ENCODE peak calls at places on chromosomes 11 and 22, in five cellular contexts. B is A549, O is WTC11, U is endothelial cell of umbilical vein, P is H1. L is an unnamed sample.

GRCh38 chr11:68099474-68100405 is 21.4 kb downstream of the CHKA start:
- DNase-seq in B (no peak), O (no peak), U (peak; percentile 92), P (no peak), L (peak; percentile 99)

GRCh38 chr11:15157181-15157580 is 42.5 kb downstream of the INSC start:
- DNase-seq in B (no peak), O (no peak), U (no peak), P (no peak), L (no peak)

GRCh38 chr22:19880786-19881569 is 26.3 kb upstream of the GNB1L start:
- DNase-seq in B (peak; percentile 94), O (peak; percentile 91), U (peak; percentile 96), P (peak; percentile 92), L (peak; percentile 96)

GRCh38 chr11:8249482-8249881 is 14.2 kb downstream of the LMO1 start:
- DNase-seq in B (no peak), O (peak; percentile 2), U (no peak), P (no peak), L (no peak)

GRCh38 chr11:125221499-125221898 is 56.9 kb downstream of the PKNOX2 start:
- DNase-seq in B (no peak), O (no peak), U (no peak), P (no peak), L (no peak)

GRCh38 chr11:119599864-119600593 is 129.0 kb downstream of the NECTIN1 start:
- DNase-seq in B (no peak), O (no peak), U (no peak), P (no peak), L (no peak)

GRCh38 chr22:23651676-23652075 is 19.6 kb upstream of the DRICH1 start:
- DNase-seq in B (no peak), O (no peak), U (no peak), P (no peak), L (no peak)

GRCh38 chr22:29748248-29748893 is 18.4 kb downstream of the ZMAT5 start:
- DNase-seq in B (no peak), O (no peak), U (no peak), P (no peak), L (no peak)

GRCh38 chr11:68480193-68480592 is 19.6 kb downstream of the PPP6R3 start:
- DNase-seq in B (no peak), O (no peak), U (no peak), P (no peak), L (no peak)

GRCh38 chr11:17386331-17387084 is 2.0 kb downstream of the KCNJ11 start:
- DNase-seq in B (peak; percentile 69), O (peak; percentile 67), U (peak; percentile 31), P (peak; percentile 31), L (peak; percentile 43)

GRCh38 chr22:20781272-20781990 is 7.5 kb downstream of the SERPIND1 start:
- DNase-seq in B (no peak), O (no peak), U (no peak), P (no peak), L (no peak)

GRCh38 chr22:41654322-41654721 is 33.2 kb downstream of the XRCC6 start:
- DNase-seq in B (no peak), O (no peak), U (no peak), P (no peak), L (peak; percentile 67)

GRCh38 chr11:74366576-74366975 is 31.7 kb downstream of the PGM2L1 start:
- DNase-seq in B (no peak), O (no peak), U (peak; percentile 56), P (no peak), L (no peak)

GRCh38 chr22:36180038-36180880 is 19.7 kb upstream of the APOL3 start:
- DNase-seq in B (peak; percentile 52), O (peak; percentile 91), U (peak; percentile 71), P (peak; percentile 50), L (peak; percentile 56)

GRCh38 chr11:25667871-25668270 is 664.1 kb upstream of the ANO3 start:
- DNase-seq in B (no peak), O (no peak), U (no peak), P (no peak), L (no peak)

GRCh38 chr11:113178671-113179070 is 135.7 kb upstream of the TTC12 start:
- DNase-seq in B (no peak), O (no peak), U (no peak), P (no peak), L (no peak)

DNA sequence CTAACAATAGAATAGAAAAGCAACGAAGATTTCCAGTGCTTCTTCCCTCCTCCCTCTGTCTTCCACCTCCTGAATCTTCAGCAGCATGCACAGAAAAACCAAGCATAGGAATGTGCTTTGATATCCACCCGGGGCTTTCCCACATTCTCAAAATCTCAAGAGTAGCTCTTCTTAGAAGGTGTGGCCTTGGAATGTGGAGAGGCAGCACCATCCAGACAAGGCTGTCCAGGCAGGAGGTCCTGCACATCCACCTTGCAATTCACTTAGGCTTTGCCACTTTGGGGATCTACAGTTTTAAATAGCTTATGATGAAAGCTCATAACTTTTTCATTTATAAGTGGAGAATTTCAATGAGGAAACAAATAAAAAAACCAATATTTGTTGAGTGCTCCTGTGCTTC is 72.9 kb downstream of the KIRREL3 start:
- DNase-seq in B (no peak), O (no peak), U (no peak), P (no peak), L (no peak)
- TF ChIP-seq JUN in B (no peak), O (no peak), U (no peak), P (no peak), L (no peak)

DNA sequence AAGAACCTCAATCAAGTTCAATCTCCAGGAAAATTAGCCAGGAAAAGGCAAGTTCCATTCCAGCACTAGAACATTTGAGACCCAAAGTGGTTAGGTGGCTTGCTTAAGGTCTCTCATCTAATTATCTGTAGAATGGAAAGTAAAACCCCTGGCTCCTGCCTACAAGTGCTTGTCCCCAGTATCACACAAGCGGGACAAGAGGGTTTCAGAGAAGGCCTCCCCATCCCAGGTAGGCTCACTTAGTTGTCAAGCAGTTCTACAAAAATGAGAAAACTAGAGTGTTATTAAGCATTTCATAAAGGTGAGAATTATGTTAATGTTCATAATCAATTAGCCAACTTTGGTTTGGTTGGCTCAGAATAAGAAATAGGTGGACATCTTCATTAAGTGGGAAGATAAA is 5.5 kb downstream of the POU2AF1 start:
- DNase-seq in B (no peak), O (no peak), U (no peak), P (no peak), L (no peak)
- TF ChIP-seq JUN in B (no peak), O (no peak), U (no peak), P (no peak), L (no peak)

DNA sequence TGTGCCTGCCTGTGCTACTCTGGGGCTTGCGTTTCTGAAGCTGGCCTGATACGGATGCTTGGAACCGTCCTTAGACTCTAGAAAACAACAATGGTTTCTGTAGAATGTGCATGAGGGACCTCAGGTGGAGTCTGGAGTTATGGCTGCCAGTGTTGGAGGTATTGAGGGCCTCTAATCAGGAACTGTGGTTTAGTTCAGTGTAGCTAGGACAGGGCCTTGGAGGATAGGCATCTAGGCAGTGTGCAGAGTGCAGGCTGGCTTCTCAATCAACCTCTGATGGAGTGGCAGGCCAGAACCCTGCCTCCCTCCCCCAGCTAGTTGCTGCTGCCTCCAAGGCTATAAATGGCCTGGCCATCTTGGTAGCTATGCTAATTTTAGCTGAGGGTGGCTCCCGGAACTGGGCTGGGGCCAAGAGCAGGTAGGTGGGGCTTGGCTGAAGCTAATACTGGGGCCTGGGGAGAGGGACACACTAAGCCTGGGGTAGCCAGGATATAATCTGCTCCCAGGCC is 4.0 kb downstream of the STIM1 start:
- DNase-seq in B (no peak), O (peak; percentile 25), U (no peak), P (no peak), L (no peak)
- TF ChIP-seq JUN in B (no peak), O (no peak), U (no peak), P (no peak), L (no peak)

GRCh38 chr22:32809786-32810185 is 8.3 kb downstream of the TIMP3 start:
- DNase-seq in B (no peak), O (no peak), U (no peak), P (no peak), L (no peak)

GRCh38 chr22:32810241-32811133 is 9.0 kb downstream of the TIMP3 start:
- DNase-seq in B (no peak), O (peak; percentile 38), U (no peak), P (no peak), L (no peak)

GRCh38 chr22:32806296-32806695 is 4.8 kb downstream of the TIMP3 start:
- DNase-seq in B (no peak), O (no peak), U (no peak), P (no peak), L (no peak)

GRCh38 chr22:32805586-32805881 is 4.0 kb downstream of the TIMP3 start:
- DNase-seq in B (no peak), O (no peak), U (no peak), P (no peak), L (no peak)

GRCh38 chr22:32808038-32808445 is 6.5 kb downstream of the TIMP3 start:
- DNase-seq in B (no peak), O (no peak), U (no peak), P (no peak), L (peak; percentile 84)
- TF ChIP-seq JUN in B (no peak), O (no peak), U (no peak), P (no peak), L (no peak)

GRCh38 chr11:105861225-105861624 is 160.8 kb downstream of the MSANTD4 start:
- DNase-seq in B (no peak), O (no peak), U (peak; percentile 24), P (no peak), L (no peak)

GRCh38 chr11:105867742-105868141 is 154.3 kb downstream of the MSANTD4 start:
- DNase-seq in B (no peak), O (no peak), U (no peak), P (no peak), L (no peak)

GRCh38 chr11:105856954-105857353 is 165.1 kb downstream of the MSANTD4 start:
- DNase-seq in B (no peak), O (no peak), U (no peak), P (no peak), L (no peak)

GRCh38 chr11:105860105-105860504 is 161.9 kb downstream of the MSANTD4 start:
- DNase-seq in B (no peak), O (no peak), U (no peak), P (no peak), L (no peak)

GRCh38 chr11:105862736-105863367 is 159.2 kb downstream of the MSANTD4 start:
- DNase-seq in B (peak; percentile 27), O (no peak), U (peak; percentile 73), P (no peak), L (peak; percentile 36)
- TF ChIP-seq JUN in B (no peak), O (no peak), U (no peak), P (no peak), L (no peak)

L was measured in HepG2.